ENCODE peak calls at places on chromosomes 12 and 14, in four cellular contexts. Y is body of pancreas, A is uterus, O is transverse colon. T is an unnamed sample.

GRCh38 chr14:36662543-36663403 is 1.1 kb downstream of the PAX9 start:
- DNase-seq in A (no peak), O (no peak), Y (no peak), T (no peak)

GRCh38 chr12:22935501-22935900 is 310.5 kb downstream of the ETNK1 start:
- DNase-seq in O (no peak), A (no peak), Y (no peak), T (no peak)

GRCh38 chr12:125518074-125518473 is 452.8 kb downstream of the AACS start:
- DNase-seq in A (no peak), O (no peak), Y (peak; percentile 49), T (no peak)

GRCh38 chr14:59919582-59920377 is at the start of gene LRRC9:
- DNase-seq in O (peak; percentile 14), Y (peak; percentile 75), A (peak; percentile 18), T (no peak)

GRCh38 chr12:117000316-117000715 is 89.6 kb downstream of the FBXW8 start:
- DNase-seq in Y (no peak), A (no peak), O (no peak), T (no peak)

GRCh38 chr14:85576848-85577541 is 47.1 kb downstream of the FLRT2 start:
- DNase-seq in A (no peak), Y (no peak), O (no peak), T (no peak)

GRCh38 chr14:68787235-68787727 is 5.6 kb downstream of the ZFP36L1 start:
- DNase-seq in A (peak; percentile 53), O (peak; percentile 50), Y (peak; percentile 64), T (no peak)

GRCh38 chr14:24172871-24173281 is 996 bp downstream of the REC8 start:
- DNase-seq in A (no peak), Y (no peak), O (no peak), T (no peak)

GRCh38 chr14:43792980-43793379 is 714.1 kb downstream of the FSCB start:
- DNase-seq in Y (no peak), A (no peak), O (no peak), T (no peak)

GRCh38 chr14:64279719-64280668 is 14.2 kb downstream of the ESR2 start:
- DNase-seq in A (peak; percentile 34), Y (no peak), O (no peak), T (no peak)

GRCh38 chr12:30694971-30695326 is 720 bp downstream of the IPO8 start:
- DNase-seq in O (peak; percentile 56), A (peak; percentile 27), Y (peak; percentile 69), T (no peak)

GRCh38 chr14:69105326-69105725 is 47.6 kb downstream of the DCAF5 start:
- DNase-seq in O (no peak), Y (no peak), A (no peak), T (no peak)

GRCh38 chr14:64698899-64699298 is 5.3 kb upstream of the PLEKHG3 start:
- DNase-seq in O (peak; percentile 80), A (no peak), Y (peak; percentile 63), T (no peak)

GRCh38 chr12:89777685-89778379 is 69.2 kb upstream of the ATP2B1 start:
- DNase-seq in Y (no peak), O (no peak), A (no peak), T (no peak)

GRCh38 chr14:45400509-45400908 is 147.5 kb upstream of the MIS18BP1 start:
- DNase-seq in A (no peak), Y (no peak), O (no peak), T (no peak)

GRCh38 chr12:132161796-132162507 is 17.7 kb downstream of the NOC4L start:
- DNase-seq in Y (no peak), O (no peak), A (no peak), T (no peak)

GRCh38 chr12:41140117-41140516 is 48.0 kb upstream of the PDZRN4 start:
- DNase-seq in Y (no peak), A (no peak), O (no peak), T (no peak)

GRCh38 chr12:95217377-95218163 is at the start of the genes FGD6 and VEZT:
- DNase-seq in O (peak; percentile 99), Y (peak; percentile 99), A (peak; percentile 99), T (peak; percentile 97)

GRCh38 chr14:70416322-70416716 is 571 bp downstream of the SYNJ2BP start:
- DNase-seq in A (no peak), O (no peak), Y (no peak), T (no peak)

GRCh38 chr12:12333407-12333831 is 16.6 kb downstream of the MANSC1 start:
- DNase-seq in Y (peak; percentile 91), O (peak; percentile 69), A (peak; percentile 72), T (no peak)

GRCh38 chr14:22814945-22815713 is at the start of gene SLC7A7:
- DNase-seq in O (peak; percentile 32), A (no peak), Y (no peak), T (no peak)

DNA sequence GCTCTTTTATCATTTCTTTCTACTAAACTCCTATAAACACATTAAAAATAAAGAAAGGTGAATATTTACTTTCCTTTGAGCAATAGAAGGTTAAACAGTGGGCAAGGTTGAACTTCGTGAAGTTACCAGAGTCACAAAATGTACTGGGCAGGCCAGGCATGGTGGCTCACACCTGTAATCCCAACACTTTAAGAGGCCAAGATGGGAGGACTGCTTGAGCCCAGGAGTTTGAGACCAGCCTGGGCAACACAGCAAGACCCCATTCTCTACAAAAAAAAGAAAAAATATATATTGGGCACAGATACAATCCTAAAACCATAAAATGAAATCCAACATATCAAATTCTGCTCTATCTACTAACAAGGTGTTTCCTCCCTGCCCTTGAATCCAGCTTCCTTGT is 60.7 kb upstream of the VPS33A start:
- DNase-seq in Y (no peak), O (no peak), A (no peak), T (no peak)
- H3K36me3 ChIP-seq in Y (peaks cover 37% of the 10 kb centered on the region), O (peaks cover 61% of the 10 kb centered on the region), A (no peaks in the 10 kb centered on the region), T (peaks cover 62% of the 10 kb centered on the region)

GRCh38 chr12:25887367-25887766 is 71.1 kb upstream of the RASSF8 start:
- DNase-seq in Y (no peak), A (no peak), O (no peak), T (no peak)
- H3K36me3 ChIP-seq in Y (no peaks in the 10 kb centered on the region), A (no peaks in the 10 kb centered on the region), O (no peaks in the 10 kb centered on the region), T (no peaks in the 10 kb centered on the region)

GRCh38 chr12:57730336-57731067 is 8.0 kb downstream of the AGAP2 start:
- DNase-seq in O (no peak), Y (no peak), A (no peak), T (no peak)

GRCh38 chr12:57726884-57727757 is 11.4 kb downstream of the AGAP2 start:
- DNase-seq in A (peak; percentile 52), Y (peak; percentile 65), O (peak; percentile 33), T (no peak)

GRCh38 chr12:57731411-57732080 is 7.0 kb downstream of the AGAP2 start:
- DNase-seq in Y (no peak), A (no peak), O (no peak), T (no peak)

GRCh38 chr12:57727758-57728395 is 10.7 kb downstream of the AGAP2 start:
- DNase-seq in O (no peak), A (no peak), Y (no peak), T (no peak)

GRCh38 chr12:57729321-57729844 is 9.2 kb downstream of the AGAP2 start:
- DNase-seq in A (peak; percentile 6), Y (no peak), O (no peak), T (no peak)
- H3K36me3 ChIP-seq in A (no peaks in the 10 kb centered on the region), Y (no peaks in the 10 kb centered on the region), O (no peaks in the 10 kb centered on the region), T (no peaks in the 10 kb centered on the region)

DNA sequence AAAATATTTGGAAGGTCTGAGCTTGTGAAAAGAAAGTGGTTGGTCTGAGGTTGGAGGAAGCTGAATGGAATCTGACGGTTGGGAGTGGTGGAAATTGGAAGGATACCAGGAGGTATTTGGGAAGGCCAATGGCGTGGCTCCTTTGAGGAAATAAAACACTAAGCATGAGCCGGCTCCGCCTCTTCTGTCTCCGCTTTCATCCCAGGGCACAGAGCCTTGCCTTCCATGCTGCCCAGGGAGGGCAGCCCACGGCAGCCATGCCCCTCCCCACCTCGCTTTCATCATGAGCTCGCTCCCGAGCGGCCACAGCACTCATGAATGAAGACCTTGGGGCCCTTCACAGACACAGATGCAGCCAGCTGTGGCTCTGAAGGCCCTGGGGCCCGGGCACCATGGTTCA is 36.2 kb downstream of the HSP90AA1 start:
- DNase-seq in Y (no peak), O (no peak), A (no peak), T (no peak)
- H3K36me3 ChIP-seq in Y (peaks cover 34% of the 10 kb centered on the region), O (peaks cover 42% of the 10 kb centered on the region), A (no peaks in the 10 kb centered on the region), T (peaks cover 53% of the 10 kb centered on the region)

GRCh38 chr12:68824131-68824530 is 16.2 kb downstream of the MDM2 start:
- DNase-seq in A (no peak), O (no peak), Y (no peak), T (no peak)
- H3K36me3 ChIP-seq in A (no peaks in the 10 kb centered on the region), O (peaks cover 65% of the 10 kb centered on the region), Y (peaks cover 41% of the 10 kb centered on the region), T (peaks cover 44% of the 10 kb centered on the region)

GRCh38 chr12:109294286-109294796 is 14.7 kb downstream of the FOXN4 start:
- DNase-seq in A (no peak), Y (no peak), O (no peak), T (no peak)

GRCh38 chr12:109291117-109291516 is 18.0 kb downstream of the FOXN4 start:
- DNase-seq in A (no peak), O (no peak), Y (no peak), T (no peak)

GRCh38 chr12:109291531-109292341 is 17.3 kb downstream of the FOXN4 start:
- DNase-seq in A (no peak), O (peak; percentile 46), Y (peak; percentile 54), T (no peak)

GRCh38 chr12:109292342-109292711 is 16.8 kb downstream of the FOXN4 start:
- DNase-seq in A (no peak), Y (no peak), O (no peak), T (no peak)

GRCh38 chr12:109293106-109293505 is 16.0 kb downstream of the FOXN4 start:
- DNase-seq in A (no peak), Y (no peak), O (no peak), T (no peak)
- H3K36me3 ChIP-seq in A (no peaks in the 10 kb centered on the region), Y (no peaks in the 10 kb centered on the region), O (no peaks in the 10 kb centered on the region), T (no peaks in the 10 kb centered on the region)